ENCODE peak calls at places on chromosomes 6 and 20, in four cellular contexts. One of them, this sample, is unnamed.

GRCh38 chr6:96499781-96500180 is 21.8 kb upstream of the UFL1 start:
- ATAC-seq in right lobe of liver: no peak
- ATAC-seq in body of pancreas: no peak
- ATAC-seq in heart left ventricle: no peak
- ATAC-seq in this sample: no peak

GRCh38 chr6:155253337-155253736 is 10.5 kb upstream of the CLDN20 start:
- ATAC-seq in right lobe of liver: no peak
- ATAC-seq in heart left ventricle: peak; percentile 30
- ATAC-seq in body of pancreas: no peak
- ATAC-seq in this sample: no peak

GRCh38 chr6:169557887-169558286 is 143.9 kb downstream of the WDR27 start:
- ATAC-seq in heart left ventricle: no peak
- ATAC-seq in right lobe of liver: peak; percentile 72
- ATAC-seq in body of pancreas: no peak
- ATAC-seq in this sample: no peak

GRCh38 chr6:27293436-27294152 is 18.5 kb downstream of the POM121L2 start:
- ATAC-seq in body of pancreas: no peak
- ATAC-seq in heart left ventricle: no peak
- ATAC-seq in right lobe of liver: no peak
- ATAC-seq in this sample: no peak

GRCh38 chr20:40268321-40269075 is 420.5 kb downstream of the MAFB start:
- ATAC-seq in heart left ventricle: no peak
- ATAC-seq in body of pancreas: no peak
- ATAC-seq in right lobe of liver: no peak
- ATAC-seq in this sample: no peak

GRCh38 chr20:34824026-34824860 is 1.2 kb downstream of the NCOA6 start:
- ATAC-seq in right lobe of liver: peak; percentile 77
- ATAC-seq in body of pancreas: peak; percentile 67
- ATAC-seq in heart left ventricle: peak; percentile 55
- ATAC-seq in this sample: no peak

GRCh38 chr6:49462927-49463611 is at the start of the genes CENPQ and MMUT:
- ATAC-seq in right lobe of liver: peak; percentile 100
- ATAC-seq in body of pancreas: peak; percentile 100
- ATAC-seq in heart left ventricle: peak; percentile 100
- ATAC-seq in this sample: peak; percentile 100

GRCh38 chr6:36118550-36119107 is 11.7 kb upstream of the MAPK13 start:
- ATAC-seq in body of pancreas: peak; percentile 14
- ATAC-seq in heart left ventricle: peak; percentile 52
- ATAC-seq in right lobe of liver: peak; percentile 6
- ATAC-seq in this sample: peak; percentile 75

GRCh38 chr20:56733967-56734366 is 104.9 kb downstream of the TFAP2C start:
- ATAC-seq in heart left ventricle: no peak
- ATAC-seq in body of pancreas: no peak
- ATAC-seq in right lobe of liver: no peak
- ATAC-seq in this sample: no peak

GRCh38 chr20:31475032-31475431 is at the start of the genes DEFB124 and REM1:
- ATAC-seq in heart left ventricle: peak; percentile 83
- ATAC-seq in body of pancreas: no peak
- ATAC-seq in right lobe of liver: peak; percentile 48
- ATAC-seq in this sample: peak; percentile 85

DNA sequence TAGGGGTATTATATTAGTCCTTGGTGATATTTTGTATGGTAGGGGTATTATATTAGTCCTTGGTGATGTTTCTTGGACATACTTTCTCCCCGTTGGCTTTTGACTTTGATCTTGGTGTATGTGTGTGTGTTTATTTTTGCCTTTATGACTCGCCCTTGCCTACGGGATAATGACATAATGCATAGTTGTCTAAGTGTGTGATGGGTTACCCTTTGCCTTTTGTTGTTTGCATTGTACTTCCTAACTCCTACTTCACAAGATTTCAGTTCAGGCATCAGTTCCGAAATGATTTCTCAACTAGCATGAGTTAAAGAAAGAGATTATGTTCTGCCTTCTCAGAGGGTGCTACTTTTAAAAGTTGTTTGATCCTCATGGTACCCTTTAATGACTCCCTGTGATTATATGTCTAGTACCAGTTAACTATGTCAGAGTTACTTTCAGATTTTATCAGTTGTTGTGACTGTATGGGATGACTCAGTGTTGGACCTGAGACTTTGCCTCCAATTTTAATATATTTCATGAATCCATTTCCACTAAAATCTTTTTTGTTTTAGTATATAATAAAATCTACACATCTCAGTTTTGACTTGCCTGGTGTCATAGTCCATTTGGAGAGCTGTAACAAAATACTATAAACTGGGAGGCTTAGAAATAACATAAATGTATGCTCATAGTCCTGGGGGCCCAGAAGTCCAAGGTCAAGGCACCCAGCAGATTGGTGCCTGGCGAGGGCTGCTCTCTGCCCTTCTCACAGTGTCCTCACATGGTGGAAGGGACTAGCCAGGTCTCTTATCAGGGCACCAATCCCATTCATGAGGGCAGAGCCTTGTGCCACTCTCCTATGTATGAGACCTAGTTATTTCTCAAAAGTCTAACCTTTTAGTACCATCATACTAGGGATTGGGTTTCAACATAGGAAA is 34.1 kb downstream of the CDYL start:
- ATAC-seq in body of pancreas: no peak
- ATAC-seq in right lobe of liver: no peak
- ATAC-seq in heart left ventricle: no peak
- ATAC-seq in this sample: no peak
- H3K27ac ChIP-seq in body of pancreas: no peak overlapping the region
- H3K27ac ChIP-seq in right lobe of liver: no peak overlapping the region
- H3K27ac ChIP-seq in heart left ventricle: no peak overlapping the region
- H3K27ac ChIP-seq in this sample: no peak overlapping the region

GRCh38 chr20:4883546-4883945 is 117.8 kb downstream of the SLC23A2 start:
- ATAC-seq in body of pancreas: no peak
- ATAC-seq in heart left ventricle: no peak
- ATAC-seq in right lobe of liver: peak; percentile 17
- ATAC-seq in this sample: no peak

GRCh38 chr20:4887586-4887985 is 113.7 kb downstream of the SLC23A2 start:
- ATAC-seq in body of pancreas: no peak
- ATAC-seq in heart left ventricle: no peak
- ATAC-seq in right lobe of liver: no peak
- ATAC-seq in this sample: no peak

GRCh38 chr20:4889446-4889845 is 111.9 kb downstream of the SLC23A2 start:
- ATAC-seq in heart left ventricle: no peak
- ATAC-seq in right lobe of liver: no peak
- ATAC-seq in body of pancreas: no peak
- ATAC-seq in this sample: no peak

GRCh38 chr20:4885877-4886276 is 115.4 kb downstream of the SLC23A2 start:
- ATAC-seq in heart left ventricle: no peak
- ATAC-seq in right lobe of liver: no peak
- ATAC-seq in body of pancreas: no peak
- ATAC-seq in this sample: no peak

DNA sequence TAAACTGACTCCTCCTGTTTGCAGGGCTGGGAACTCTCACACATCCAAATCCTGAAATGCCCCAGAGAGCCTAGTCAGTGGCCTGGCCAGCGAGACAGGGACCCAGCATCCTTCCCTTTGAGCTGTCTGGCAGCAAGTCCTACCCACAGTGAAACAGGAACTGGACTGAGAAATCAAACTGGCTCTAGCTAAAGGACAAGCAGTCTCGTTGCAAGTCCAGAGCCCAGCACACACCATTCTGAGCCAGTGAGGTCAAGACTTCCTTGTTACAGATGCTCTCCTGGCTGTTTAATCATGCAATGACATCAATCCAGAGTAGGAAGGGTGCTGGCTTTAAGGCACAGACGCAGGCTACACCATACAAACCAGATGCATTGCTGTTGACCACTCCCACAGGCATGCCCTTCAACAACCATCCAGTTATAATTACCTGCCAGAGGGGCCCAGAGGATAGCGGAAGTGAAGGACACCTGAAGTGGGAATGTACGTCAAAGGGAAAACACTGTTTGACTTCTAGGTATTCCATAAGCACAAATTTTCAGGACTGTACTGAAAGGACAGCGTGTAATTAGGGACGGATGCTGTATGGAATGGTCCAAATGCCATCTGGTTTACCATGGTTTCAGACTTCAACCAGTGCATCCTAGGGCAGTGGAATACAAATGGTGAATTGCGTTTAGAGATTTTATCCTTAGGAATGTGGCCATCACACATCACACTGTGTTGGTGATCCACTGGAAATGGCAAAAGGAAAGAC is 114.4 kb downstream of the SLC23A2 start:
- ATAC-seq in body of pancreas: no peak
- ATAC-seq in right lobe of liver: peak; percentile 26
- ATAC-seq in heart left ventricle: peak; percentile 57
- ATAC-seq in this sample: peak; percentile 36
- H3K36me3 ChIP-seq in body of pancreas: no peaks in the 10 kb centered on the region
- H3K36me3 ChIP-seq in right lobe of liver: peaks cover 57% of the 10 kb centered on the region
- H3K36me3 ChIP-seq in heart left ventricle: peaks cover 3% of the 10 kb centered on the region
- H3K36me3 ChIP-seq in this sample: peaks cover 64% of the 10 kb centered on the region

DNA sequence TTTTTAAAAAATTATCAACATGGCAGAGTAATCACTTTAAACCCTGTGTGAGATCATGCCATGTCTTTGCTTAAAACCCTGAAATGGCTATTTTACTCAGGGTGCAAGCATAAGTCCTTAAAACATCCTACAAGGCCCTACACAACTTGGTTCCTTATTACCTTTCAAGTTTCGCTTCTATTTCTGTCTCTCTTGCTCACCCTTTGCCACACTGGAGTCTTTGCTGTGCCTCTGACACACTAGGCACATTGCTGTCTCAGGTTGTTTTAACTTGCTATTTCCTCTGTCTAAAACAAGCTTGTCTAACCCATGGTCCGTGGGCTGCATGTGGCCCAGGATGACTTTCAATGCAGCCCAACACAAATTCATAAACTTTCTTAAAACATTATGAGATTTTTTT is 55.6 kb downstream of the KIAA0408 start:
- ATAC-seq in body of pancreas: no peak
- ATAC-seq in heart left ventricle: no peak
- ATAC-seq in right lobe of liver: no peak
- ATAC-seq in this sample: no peak
- TF ChIP-seq POLR2A in body of pancreas: no peak
- TF ChIP-seq POLR2A in heart left ventricle: no peak
- TF ChIP-seq POLR2A in right lobe of liver: no peak
- TF ChIP-seq POLR2A in this sample: no peak

GRCh38 chr20:50494428-50494827 is 15.8 kb upstream of the PTPN1 start:
- ATAC-seq in heart left ventricle: no peak
- ATAC-seq in right lobe of liver: no peak
- ATAC-seq in body of pancreas: no peak
- ATAC-seq in this sample: no peak
- H3K27ac ChIP-seq in heart left ventricle: no peak overlapping the region
- H3K27ac ChIP-seq in right lobe of liver: no peak overlapping the region
- H3K27ac ChIP-seq in body of pancreas: no peak overlapping the region
- H3K27ac ChIP-seq in this sample: no peak overlapping the region